ENCODE peak calls at places on chromosomes 5 and 9, in nine cellular contexts. T, A, N, E, H, X, P, V and C are unnamed samples.

GRCh38 chr5:33816791-33817190 is 75.0 kb downstream of the ADAMTS12 start:
- DNase-seq in P (no peak), X (no peak), V (peak; percentile 75), E (no peak), A (no peak), T (no peak), H (no peak), N (peak; percentile 51), C (no peak)

GRCh38 chr5:38551020-38552017 is 5.1 kb downstream of the LIFR start:
- DNase-seq in N (peak; percentile 76), H (peak; percentile 65), A (no peak), V (peak; percentile 73), T (peak; percentile 61), E (no peak), P (no peak), X (no peak), C (no peak)

GRCh38 chr9:15468113-15468512 is 42.7 kb downstream of the PSIP1 start:
- DNase-seq in N (no peak), X (no peak), E (no peak), A (no peak), H (no peak), V (peak; percentile 10), T (no peak), P (no peak), C (no peak)

GRCh38 chr5:33184367-33184766 is 256.4 kb upstream of the TARS1 start:
- DNase-seq in N (no peak), V (no peak), P (no peak), E (no peak), A (no peak), X (no peak), T (no peak), H (no peak), C (no peak)

GRCh38 chr5:158553946-158554336 is 545.8 kb downstream of the EBF1 start:
- DNase-seq in P (no peak), T (no peak), E (no peak), V (no peak), A (no peak), N (no peak), H (no peak), X (no peak), C (no peak)

GRCh38 chr5:137858223-137858916 is 9.3 kb upstream of the MYOT start:
- DNase-seq in V (peak; percentile 7), A (peak; percentile 67), P (no peak), T (no peak), N (peak; percentile 60), H (no peak), E (no peak), X (peak; percentile 3), C (no peak)

GRCh38 chr9:14043491-14043890 is 270.4 kb downstream of the NFIB start:
- DNase-seq in A (no peak), P (no peak), V (no peak), E (no peak), X (no peak), N (peak; percentile 46), H (no peak), T (no peak), C (no peak)

GRCh38 chr5:65163698-65164097 is 318.0 kb downstream of the ADAMTS6 start:
- DNase-seq in E (no peak), A (no peak), X (no peak), H (no peak), V (peak; percentile 85), P (no peak), N (peak; percentile 52), T (no peak), C (no peak)

GRCh38 chr5:176652136-176652535 is 4.9 kb downstream of the TSPAN17 start:
- DNase-seq in P (no peak), A (no peak), X (no peak), E (no peak), N (peak; percentile 16), T (peak; percentile 81), H (no peak), V (no peak), C (no peak)

GRCh38 chr9:115850548-115851304 is 302.9 kb upstream of the PAPPA start:
- DNase-seq in H (no peak), P (no peak), A (no peak), N (peak; percentile 39), X (no peak), E (no peak), T (no peak), V (peak; percentile 84), C (no peak)

GRCh38 chr9:97501177-97501971 is at the start of gene TMOD1:
- DNase-seq in P (peak; percentile 56), X (no peak), E (no peak), T (peak; percentile 87), A (peak; percentile 85), H (peak; percentile 76), N (no peak), V (peak; percentile 34), C (peak; percentile 88)

GRCh38 chr5:124200381-124200780 is 546.1 kb downstream of the ZNF608 start:
- DNase-seq in N (no peak), X (no peak), E (no peak), A (no peak), V (peak; percentile 17), H (no peak), T (no peak), P (no peak), C (no peak)

GRCh38 chr5:135482383-135482933 is 30.3 kb upstream of the TIFAB start:
- DNase-seq in X (peak; percentile 73), H (no peak), V (no peak), P (no peak), A (no peak), E (no peak), T (no peak), N (no peak), C (no peak)

GRCh38 chr5:174601937-174602336 is 122.4 kb upstream of the MSX2 start:
- DNase-seq in V (peak; percentile 46), H (peak; percentile 71), A (no peak), T (no peak), N (no peak), X (no peak), P (no peak), E (no peak), C (no peak)

GRCh38 chr5:54884195-54884536 is 101.2 kb downstream of the ESM1 start:
- DNase-seq in E (no peak), X (no peak), P (no peak), A (no peak), H (no peak), N (no peak), T (peak; percentile 64), V (no peak), C (no peak)
- H3K4me3 ChIP-seq in E (peak overlapping the region; percentile 40), X (no peak overlapping the region), P (peak overlapping the region; percentile 35), A (no peak overlapping the region), H (peak overlapping the region; percentile 8), N (peak overlapping the region; percentile 28), T (peak overlapping the region; percentile 72), V (peak overlapping the region; percentile 30), C (peak overlapping the region; percentile 49)

GRCh38 chr5:61624966-61625681 is 293.1 kb downstream of the ZSWIM6 start:
- DNase-seq in X (no peak), E (no peak), N (no peak), V (no peak), A (no peak), P (no peak), H (no peak), T (no peak), C (no peak)

GRCh38 chr5:61625682-61626620 is 293.9 kb downstream of the ZSWIM6 start:
- DNase-seq in H (peak; percentile 73), V (peak; percentile 11), N (peak; percentile 18), P (peak; percentile 58), E (no peak), X (no peak), A (peak; percentile 58), T (peak; percentile 91), C (peak; percentile 90)

GRCh38 chr5:61624553-61624952 is 292.5 kb downstream of the ZSWIM6 start:
- DNase-seq in P (no peak), X (no peak), T (no peak), H (no peak), V (no peak), N (no peak), A (no peak), E (no peak), C (no peak)

GRCh38 chr5:61620660-61621650 is 288.9 kb downstream of the ZSWIM6 start:
- DNase-seq in P (peak; percentile 40), E (no peak), T (no peak), N (no peak), H (no peak), X (no peak), V (no peak), A (no peak), C (no peak)

GRCh38 chr5:61623401-61624069 is 291.5 kb downstream of the ZSWIM6 start:
- DNase-seq in T (peak; percentile 74), V (no peak), A (no peak), N (no peak), H (no peak), P (no peak), E (no peak), X (no peak), C (no peak)
- H3K4me3 ChIP-seq in T (no peak overlapping the region), V (no peak overlapping the region), A (no peak overlapping the region), N (no peak overlapping the region), H (no peak overlapping the region), P (no peak overlapping the region), E (no peak overlapping the region), X (no peak overlapping the region), C (no peak overlapping the region)

GRCh38 chr9:136790640-136791465 is at the start of gene TMEM141:
- DNase-seq in N (peak; percentile 99), P (peak; percentile 100), X (peak; percentile 97), V (peak; percentile 99), A (peak; percentile 99), H (peak; percentile 100), T (peak; percentile 100), E (no peak), C (peak; percentile 100)

GRCh38 chr9:136794281-136795026 is 1.7 kb upstream of the CCDC183 start:
- DNase-seq in T (peak; percentile 39), N (no peak), E (no peak), P (no peak), V (no peak), H (no peak), X (no peak), A (no peak), C (no peak)

GRCh38 chr9:136791466-136792276 is 527 bp downstream of the TMEM141 start:
- DNase-seq in V (no peak), P (peak; percentile 74), X (no peak), T (peak; percentile 96), E (no peak), N (no peak), A (peak; percentile 75), H (peak; percentile 82), C (peak; percentile 93)

GRCh38 chr9:136793063-136793946 is 2.2 kb downstream of the TMEM141 start:
- DNase-seq in P (no peak), A (no peak), X (no peak), E (no peak), T (peak; percentile 70), N (no peak), H (peak; percentile 78), V (no peak), C (no peak)

GRCh38 chr9:136792321-136793062 is 1.3 kb downstream of the TMEM141 start:
- DNase-seq in A (no peak), E (no peak), T (peak; percentile 48), P (no peak), X (no peak), V (no peak), N (no peak), H (no peak), C (peak; percentile 86)
- H3K4me3 ChIP-seq in A (no peak overlapping the region), E (no peak overlapping the region), T (peak overlapping the region; percentile 87), P (no peak overlapping the region), X (peak overlapping the region; percentile 84), V (no peak overlapping the region), N (peak overlapping the region; percentile 96), H (peak overlapping the region; percentile 50), C (peak overlapping the region; percentile 68)

DNA sequence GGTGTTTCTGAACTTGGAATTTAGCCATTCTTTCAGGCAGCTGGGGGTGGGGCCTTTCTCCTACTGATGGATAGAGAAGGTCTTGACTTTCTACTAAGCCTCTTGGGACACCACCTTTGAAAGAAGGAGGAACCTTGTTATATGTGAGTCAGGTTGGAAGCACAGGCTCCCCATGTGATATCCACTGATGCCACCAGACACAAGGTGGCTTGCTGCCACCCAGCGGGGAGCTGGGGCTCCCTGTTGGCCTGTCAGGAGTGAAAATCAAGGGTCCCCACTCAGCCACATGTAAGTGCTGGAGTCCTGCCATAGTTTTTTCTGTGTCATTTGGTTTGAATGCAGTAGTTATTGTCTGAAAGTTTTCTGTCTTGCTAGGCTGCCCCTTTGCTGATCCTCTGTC is 252.4 kb upstream of the NFIL3 start:
- DNase-seq in T (no peak), V (no peak), N (no peak), P (no peak), X (no peak), H (peak; percentile 40), E (no peak), A (no peak), C (no peak)
- H3K4me3 ChIP-seq in T (no peak overlapping the region), V (no peak overlapping the region), N (no peak overlapping the region), P (no peak overlapping the region), X (no peak overlapping the region), H (no peak overlapping the region), E (no peak overlapping the region), A (no peak overlapping the region), C (no peak overlapping the region)